ENCODE peak calls at places on chromosome 4, in four cellular contexts. A is neural progenitor cell, O is adipocyte, E is GM23248. Z is an unnamed sample.

GRCh38 chr4:157115613-157116340 is 39.8 kb downstream of the GLRB start:
- DNase-seq in E (peak; percentile 81), A (no peak), O (peak; percentile 70), Z (peak; percentile 87)

GRCh38 chr4:153785830-153786721 is 2.8 kb downstream of the SFRP2 start:
- DNase-seq in O (peak; percentile 79), E (peak; percentile 65), A (peak; percentile 70), Z (peak; percentile 55)

GRCh38 chr4:32745351-32745750 is 2025.2 kb downstream of the PCDH7 start:
- DNase-seq in O (no peak), A (no peak), E (no peak), Z (no peak)

GRCh38 chr4:148007303-148007702 is 275.4 kb downstream of the ARHGAP10 start:
- DNase-seq in E (peak; percentile 96), O (peak; percentile 77), A (no peak), Z (peak; percentile 98)

GRCh38 chr4:141772838-141773237 is 136.5 kb downstream of the IL15 start:
- DNase-seq in E (no peak), A (no peak), O (no peak), Z (no peak)

GRCh38 chr4:20271954-20272353 is 20.2 kb downstream of the SLIT2 start:
- DNase-seq in O (no peak), A (no peak), E (no peak), Z (peak; percentile 41)

GRCh38 chr4:57109847-57110634 is at the start of gene IGFBP7:
- DNase-seq in O (peak; percentile 84), A (peak; percentile 54), E (peak; percentile 79), Z (peak; percentile 55)

GRCh38 chr4:1851575-1852415 is 4.2 kb downstream of the LETM1 start:
- DNase-seq in O (no peak), E (peak; percentile 30), A (no peak), Z (peak; percentile 27)

GRCh38 chr4:181761130-181761529 is 482.1 kb upstream of the TENM3 start:
- DNase-seq in O (no peak), E (no peak), A (no peak), Z (peak; percentile 93)

GRCh38 chr4:3388461-3389185 is 53.1 kb upstream of the HGFAC start:
- DNase-seq in O (peak; percentile 88), E (peak; percentile 94), A (no peak), Z (peak; percentile 60)

GRCh38 chr4:33980361-33980760 is 2264.0 kb downstream of the ARAP2 start:
- DNase-seq in O (no peak), E (no peak), A (no peak), Z (no peak)

GRCh38 chr4:112952301-112952700 is 97.2 kb upstream of the ANK2 start:
- DNase-seq in E (no peak), O (no peak), A (no peak), Z (no peak)

GRCh38 chr4:144667500-144667899 is 21.5 kb downstream of the HHIP start:
- DNase-seq in E (no peak), O (peak; percentile 46), A (no peak), Z (no peak)

GRCh38 chr4:38322709-38323108 is 341.3 kb upstream of the KLF3 start:
- DNase-seq in O (peak; percentile 75), E (peak; percentile 89), A (no peak), Z (peak; percentile 88)
- H3K9ac ChIP-seq in O (peak overlapping the region; percentile 5), E (no peak overlapping the region), A (no peak overlapping the region), Z (no peak overlapping the region)

GRCh38 chr4:61763682-61764081 is 563.6 kb downstream of the ADGRL3 start:
- DNase-seq in O (no peak), E (no peak), A (no peak), Z (no peak)

GRCh38 chr4:61760820-61761219 is 560.7 kb downstream of the ADGRL3 start:
- DNase-seq in A (no peak), O (no peak), E (no peak), Z (no peak)

GRCh38 chr4:61762722-61763627 is 562.8 kb downstream of the ADGRL3 start:
- DNase-seq in A (no peak), O (no peak), E (no peak), Z (no peak)
- H3K9me3 ChIP-seq in A (peaks cover 4% of the 10 kb centered on the region), O (no peaks in the 10 kb centered on the region), E (no peaks in the 10 kb centered on the region), Z (no peaks in the 10 kb centered on the region)

GRCh38 chr4:159460408-159460807 is 357.5 kb downstream of the RAPGEF2 start:
- DNase-seq in O (peak; percentile 18), E (no peak), A (no peak), Z (peak; percentile 39)

GRCh38 chr4:159463235-159463634 is 360.4 kb downstream of the RAPGEF2 start:
- DNase-seq in E (no peak), O (no peak), A (no peak), Z (no peak)

DNA sequence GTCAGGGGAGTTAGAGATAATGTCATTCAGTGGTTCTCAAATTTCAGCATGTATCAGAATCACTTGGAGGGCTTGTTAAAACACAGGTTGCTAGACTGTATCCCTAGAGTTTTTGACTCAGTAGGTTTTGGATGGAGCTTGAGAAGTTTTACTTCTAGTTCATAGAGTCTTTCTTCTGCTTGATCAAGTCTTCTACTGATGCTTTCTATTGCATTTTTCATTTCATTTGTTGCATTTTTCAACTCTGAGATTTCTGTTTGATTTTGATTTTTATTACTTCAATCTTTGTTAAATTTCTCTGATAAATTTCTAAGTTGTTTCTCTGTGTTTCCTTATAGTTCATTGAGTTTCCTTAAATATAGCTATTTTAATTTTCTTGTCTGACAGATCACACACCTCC is 361.4 kb downstream of the RAPGEF2 start:
- DNase-seq in A (no peak), E (no peak), O (no peak), Z (no peak)
- H3K9ac ChIP-seq in A (no peak overlapping the region), E (no peak overlapping the region), O (no peak overlapping the region), Z (no peak overlapping the region)

GRCh38 chr4:189807031-189807430 is 133.6 kb upstream of the FRG1 start:
- DNase-seq in E (no peak), A (no peak), O (no peak), Z (no peak)

GRCh38 chr4:189800545-189801088 is 140.1 kb upstream of the FRG1 start:
- DNase-seq in O (no peak), E (no peak), A (no peak), Z (no peak)

GRCh38 chr4:189802884-189803283 is 137.8 kb upstream of the FRG1 start:
- DNase-seq in O (no peak), A (peak; percentile 44), E (no peak), Z (no peak)

GRCh38 chr4:189806506-189806905 is 134.2 kb upstream of the FRG1 start:
- DNase-seq in E (no peak), O (no peak), A (no peak), Z (no peak)

GRCh38 chr4:189804884-189805283 is 135.8 kb upstream of the FRG1 start:
- DNase-seq in A (no peak), O (no peak), E (no peak), Z (no peak)
- H3K9me3 ChIP-seq in A (no peaks in the 10 kb centered on the region), O (peaks cover 11% of the 10 kb centered on the region), E (no peaks in the 10 kb centered on the region), Z (no peaks in the 10 kb centered on the region)

GRCh38 chr4:48985976-48986653 is at the start of gene CWH43:
- DNase-seq in A (peak; percentile 49), O (no peak), E (no peak), Z (no peak)
- H3K9ac ChIP-seq in A (no peak within 1 kb of the TSS), O (no peak within 1 kb of the TSS), E (no peak within 1 kb of the TSS), Z (no peak within 1 kb of the TSS)

Z was measured in fibroblast of lung.